ENCODE peak calls at places on chromosomes 13 and 19, in eight cellular contexts. K, E, S, T, Z, C, V and J are unnamed samples.

GRCh38 chr19:7482584-7483439 is 6.0 kb downstream of the PEX11G start:
- DNase-seq in E (peak), V (no peak), T (no peak), S (no peak), K (no peak), Z (no peak), C (peak), J (peak)

GRCh38 chr19:42207767-42208259 is 9.7 kb downstream of the DEDD2 start:
- DNase-seq in C (no peak), K (no peak), E (no peak), T (peak), S (peak), Z (peak), V (no peak), J (peak)

GRCh38 chr19:58429745-58430144 is 10.2 kb downstream of the ZNF132 start:
- DNase-seq in S (no peak), E (no peak), C (no peak), K (no peak), V (no peak), Z (no peak), T (no peak), J (no peak)

GRCh38 chr13:21913010-21913409 is 242.1 kb downstream of the FGF9 start:
- DNase-seq in E (no peak), C (peak), V (no peak), K (no peak), Z (no peak), T (no peak), S (no peak), J (no peak)

GRCh38 chr13:22311734-22312404 is 641.0 kb downstream of the FGF9 start:
- DNase-seq in Z (no peak), E (no peak), S (no peak), K (peak), V (no peak), C (peak), T (no peak), J (no peak)

GRCh38 chr13:28751210-28751935 is 32.6 kb upstream of the SLC46A3 start:
- DNase-seq in S (peak), Z (no peak), T (no peak), K (no peak), V (no peak), C (no peak), E (no peak), J (no peak)

GRCh38 chr13:99385161-99385560 is 78.0 kb upstream of the GPR183 start:
- DNase-seq in C (no peak), Z (no peak), K (peak), V (no peak), S (no peak), T (no peak), E (no peak), J (no peak)

GRCh38 chr19:21611659-21612402 is 106.4 kb downstream of the ZNF429 start:
- DNase-seq in T (no peak), V (no peak), S (no peak), Z (no peak), C (no peak), E (no peak), K (no peak), J (peak)

GRCh38 chr19:46737275-46737654 is 8.6 kb upstream of the FKRP start:
- DNase-seq in S (no peak), V (no peak), T (no peak), K (no peak), Z (no peak), E (no peak), C (no peak), J (no peak)

GRCh38 chr19:36771275-36772231 is 1.1 kb downstream of the ZNF850 start:
- DNase-seq in K (peak), C (peak), S (peak), V (peak), Z (peak), E (peak), T (peak), J (peak)

GRCh38 chr19:5804516-5805464 is at the start of gene NRTN:
- DNase-seq in C (peak), S (no peak), V (no peak), T (no peak), Z (peak), E (peak), K (no peak), J (no peak)

GRCh38 chr19:10432736-10433130 is 12.4 kb downstream of the PDE4A start:
- DNase-seq in Z (peak), E (no peak), K (no peak), C (no peak), V (no peak), T (no peak), S (no peak), J (no peak)

GRCh38 chr19:50835785-50836542 is 2.6 kb upstream of the KLK15 start:
- DNase-seq in E (peak), S (peak), T (peak), V (peak), Z (peak), K (no peak), C (peak), J (peak)
- TF ChIP-seq CTCF in E (no peak), S (no peak), T (no peak), V (no peak), Z (no peak), K (no peak), C (no peak), J (no peak)

DNA sequence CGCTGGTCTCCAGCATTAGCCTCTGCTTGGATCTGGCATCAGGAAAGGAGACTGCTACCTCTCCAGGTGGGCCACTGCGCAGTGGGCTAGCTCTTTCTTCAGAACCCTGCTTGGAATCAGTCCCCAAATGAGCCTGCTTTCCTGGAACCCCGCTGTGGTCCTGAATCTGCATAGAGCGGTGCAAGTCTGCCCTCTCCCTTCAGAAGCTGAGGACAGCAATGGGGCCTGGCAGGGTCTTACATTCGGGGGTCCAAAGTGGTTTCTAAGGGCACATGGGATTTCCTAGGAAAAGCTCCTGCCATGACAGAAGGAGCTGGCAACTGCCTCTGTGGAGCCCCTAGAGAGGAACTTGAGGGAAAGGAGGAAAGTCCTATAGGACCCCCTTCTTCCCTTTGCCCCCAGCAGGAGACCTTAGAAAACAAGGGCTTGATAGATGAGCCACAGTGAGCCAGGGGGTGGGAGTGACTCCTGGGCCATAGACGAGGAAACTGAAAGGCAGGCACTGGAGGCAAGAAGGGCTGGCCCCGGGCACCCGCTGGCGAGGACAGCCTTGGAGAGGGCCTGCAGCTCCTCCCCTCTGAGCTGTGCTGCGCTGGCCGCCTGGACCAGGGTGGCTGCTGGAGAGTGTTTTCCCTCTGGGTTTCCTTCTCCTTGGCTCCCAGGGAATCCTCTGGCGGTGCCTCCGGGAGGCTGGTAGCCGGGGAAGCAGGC is 1.4 kb upstream of the VSTM2B start:
- DNase-seq in Z (no peak), C (peak), S (no peak), T (no peak), E (no peak), V (no peak), K (no peak), J (no peak)
- TF ChIP-seq CTCF in Z (no peak), C (peak), S (no peak), T (no peak), E (no peak), V (no peak), K (no peak), J (no peak)

GRCh38 chr19:49930483-49931011 is 1.2 kb upstream of the NUP62 start:
- DNase-seq in S (peak), T (no peak), Z (no peak), C (peak), V (no peak), K (no peak), E (peak), J (no peak)

GRCh38 chr19:49931293-49932040 is 2.2 kb upstream of the NUP62 start:
- DNase-seq in V (no peak), E (no peak), K (no peak), T (no peak), Z (no peak), C (no peak), S (no peak), J (no peak)

GRCh38 chr19:49929611-49930482 is 543 bp upstream of the NUP62 start:
- DNase-seq in T (peak), Z (peak), E (peak), K (peak), C (peak), S (peak), V (peak), J (peak)

GRCh38 chr19:49927526-49928264 is 1.3 kb upstream of the ATF5 start:
- DNase-seq in T (no peak), Z (no peak), S (no peak), E (no peak), K (no peak), V (no peak), C (no peak), J (no peak)

DNA sequence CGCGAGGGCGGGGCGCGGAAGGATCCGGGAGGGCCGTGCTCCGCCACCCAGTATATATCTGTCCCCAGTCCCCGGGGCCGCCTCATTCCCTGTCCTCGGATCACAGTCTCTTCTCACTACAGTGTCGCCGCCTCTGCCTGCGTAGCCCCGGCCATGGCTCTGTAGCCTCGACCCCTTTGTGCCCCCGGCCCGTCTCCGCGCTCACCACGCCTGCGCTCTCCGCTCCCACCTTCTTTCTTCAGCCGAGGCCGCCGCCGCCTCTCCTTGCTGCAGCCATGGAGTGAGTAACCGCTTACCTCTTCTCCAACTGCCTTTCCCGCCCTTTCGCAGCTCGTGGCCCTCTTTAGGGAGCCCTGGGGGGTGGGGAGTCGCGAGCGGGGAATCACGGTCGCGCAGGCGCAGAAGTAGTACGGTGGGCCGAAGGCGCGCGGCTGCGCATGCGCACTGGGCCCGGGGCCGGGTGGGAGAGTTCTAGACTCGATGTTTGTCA is at the start of the genes ATF5 and NUP62:
- DNase-seq in T (no peak), Z (peak), K (peak), C (peak), E (peak), V (peak), S (peak), J (peak)
- TF ChIP-seq CTCF in T (no peak), Z (no peak), K (no peak), C (no peak), E (no peak), V (no peak), S (no peak), J (no peak)

DNA sequence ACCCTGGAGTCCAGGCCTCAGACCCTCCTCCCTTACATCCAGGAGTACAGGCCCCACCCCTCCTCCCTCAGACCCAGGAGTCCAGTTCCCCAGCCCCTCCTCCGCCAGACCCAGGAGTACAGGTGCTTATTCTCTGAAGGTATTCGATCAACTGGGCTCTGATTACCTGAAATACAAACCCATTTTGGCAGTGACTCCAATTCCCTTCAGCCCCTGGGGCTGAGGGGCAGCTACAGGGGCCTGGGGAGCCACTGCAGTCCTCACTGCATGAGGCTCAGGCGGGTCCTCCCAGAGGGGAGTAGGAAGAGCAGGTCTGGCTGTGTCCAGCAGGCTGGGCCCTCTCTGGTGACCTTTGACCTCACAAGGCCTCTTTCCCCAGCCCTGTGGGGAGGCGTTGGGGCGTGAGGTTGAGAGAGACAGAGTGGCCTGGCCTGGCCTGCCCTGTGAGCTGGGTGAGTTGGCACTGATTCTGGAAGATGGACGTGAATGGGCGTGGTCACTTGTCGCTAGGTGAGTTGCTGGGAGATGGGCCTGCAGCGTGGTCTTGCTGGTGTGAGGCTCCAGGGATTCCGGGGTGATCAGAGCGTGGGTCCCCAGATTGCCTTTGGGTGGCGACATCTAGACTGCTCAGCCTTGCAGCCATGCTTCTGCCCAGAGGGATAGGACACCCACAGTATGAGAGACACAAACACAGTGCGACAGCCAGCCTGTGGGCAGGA is 3.1 kb downstream of the BCAT2 start:
- DNase-seq in V (no peak), Z (no peak), K (no peak), E (no peak), C (peak), S (no peak), T (no peak), J (no peak)
- TF ChIP-seq CTCF in V (no peak), Z (no peak), K (no peak), E (no peak), C (no peak), S (no peak), T (no peak), J (no peak)

GRCh38 chr13:110506859-110507566 is 54.5 kb downstream of the RAB20 start:
- DNase-seq in E (no peak), S (peak), K (peak), V (peak), Z (peak), T (no peak), C (no peak), J (peak)
- TF ChIP-seq CTCF in E (no peak), S (no peak), K (no peak), V (no peak), Z (no peak), T (no peak), C (no peak), J (no peak)